ENCODE peak calls at places on chromosome 7, in four cellular contexts. S, A, R and O are unnamed samples. For H3K4me1, the result is how much of the 10 kb centered on the place peaks cover.

GRCh38 chr7:44561962-44562621 is 11.6 kb downstream of the DDX56 start:
- DNase-seq in R (no peak), S (no peak), A (no peak), O (peak)

GRCh38 chr7:108716783-108717182 is 147.1 kb downstream of the DNAJB9 start:
- DNase-seq in R (no peak), A (no peak), S (no peak), O (no peak)

GRCh38 chr7:54967384-54967783 is 51.4 kb upstream of the EGFR start:
- DNase-seq in S (no peak), A (no peak), R (no peak), O (no peak)

GRCh38 chr7:561631-562393 is 42.2 kb upstream of the PDGFA start:
- DNase-seq in A (no peak), S (no peak), R (no peak), O (no peak)

GRCh38 chr7:155163696-155164095 is 93.6 kb downstream of the HTR5A start:
- DNase-seq in A (no peak), R (no peak), S (no peak), O (no peak)

GRCh38 chr7:22352812-22353340 is 4.1 kb downstream of the RAPGEF5 start:
- DNase-seq in A (no peak), S (no peak), R (no peak), O (no peak)

GRCh38 chr7:17646181-17646956 is 293.9 kb downstream of the SNX13 start:
- DNase-seq in R (no peak), S (peak), A (no peak), O (no peak)

GRCh38 chr7:138233189-138233588 is 156.9 kb downstream of the AKR1D1 start:
- DNase-seq in R (no peak), S (no peak), A (no peak), O (no peak)

GRCh38 chr7:12975387-12975786 is 288.0 kb downstream of the ARL4A start:
- DNase-seq in S (no peak), A (no peak), R (no peak), O (no peak)

GRCh38 chr7:110090113-110090820 is 1000.7 kb upstream of the LRRN3 start:
- DNase-seq in A (no peak), R (no peak), S (no peak), O (no peak)

GRCh38 chr7:3043544-3044395 is at the start of gene CARD11:
- DNase-seq in R (no peak), S (peak), A (no peak), O (peak)

GRCh38 chr7:9127901-9128300 is 694.5 kb downstream of the NXPH1 start:
- DNase-seq in A (no peak), R (no peak), S (no peak), O (no peak)

GRCh38 chr7:24821045-24821853 is 64.0 kb upstream of the GSDME start:
- DNase-seq in A (peak), R (peak), S (no peak), O (peak)

GRCh38 chr7:101386558-101387199 is 24.0 kb downstream of the COL26A1 start:
- DNase-seq in A (no peak), S (peak), R (no peak), O (no peak)

GRCh38 chr7:136693166-136694119 is 175.0 kb upstream of the CHRM2 start:
- DNase-seq in A (no peak), S (peak), R (no peak), O (no peak)

GRCh38 chr7:95478139-95479037 is 7.4 kb upstream of the ASB4 start:
- DNase-seq in S (no peak), A (no peak), R (no peak), O (no peak)

GRCh38 chr7:44287488-44288380 is 37.7 kb downstream of the CAMK2B start:
- DNase-seq in R (no peak), S (peak), A (peak), O (peak)

GRCh38 chr7:5584091-5584490 is 160.5 kb upstream of the TNRC18 start:
- DNase-seq in A (no peak), S (peak), R (no peak), O (no peak)

GRCh38 chr7:45622058-45622457 is 47.9 kb downstream of the ADCY1 start:
- DNase-seq in R (no peak), S (no peak), A (no peak), O (no peak)

GRCh38 chr7:46558482-46559193 is 637.6 kb upstream of the IGFBP3 start:
- DNase-seq in A (no peak), S (no peak), R (no peak), O (no peak)

GRCh38 chr7:22781230-22781711 is 41.4 kb downstream of the TOMM7 start:
- DNase-seq in A (no peak), S (no peak), R (no peak), O (no peak)

GRCh38 chr7:75985518-75986146 is 8.8 kb downstream of the TMEM120A start:
- DNase-seq in A (no peak), R (no peak), S (peak), O (no peak)

GRCh38 chr7:12570148-12570528 is 382 bp upstream of the SCIN start:
- DNase-seq in S (peak), R (no peak), A (no peak), O (no peak)

GRCh38 chr7:121205777-121206176 is 123.0 kb upstream of the WNT16 start:
- DNase-seq in A (no peak), R (no peak), S (no peak), O (no peak)

GRCh38 chr7:10237306-10237705 is 736.4 kb upstream of the PHF14 start:
- DNase-seq in A (no peak), R (no peak), S (no peak), O (no peak)

GRCh38 chr7:1663857-1664651 is 6.0 kb upstream of the ELFN1 start:
- DNase-seq in R (no peak), S (peak), A (peak), O (peak)

GRCh38 chr7:71237945-71238344 is 106.0 kb downstream of the GALNT17 start:
- DNase-seq in S (no peak), R (no peak), A (peak), O (no peak)

GRCh38 chr7:94633025-94633341 is 22.9 kb downstream of the SGCE start:
- DNase-seq in A (no peak), R (no peak), S (no peak), O (no peak)

GRCh38 chr7:145633513-145633912 is 483.1 kb upstream of the CNTNAP2 start:
- DNase-seq in A (no peak), S (no peak), R (no peak), O (no peak)

GRCh38 chr7:118158766-118159165 is 25.2 kb upstream of the LSM8 start:
- DNase-seq in R (no peak), S (no peak), A (no peak), O (no peak)

GRCh38 chr7:54839538-54840213 is 80.7 kb upstream of the SEC61G start:
- DNase-seq in R (no peak), A (peak), S (peak), O (peak)

GRCh38 chr7:24913791-24914464 is 66.0 kb downstream of the OSBPL3 start:
- DNase-seq in A (no peak), R (no peak), S (no peak), O (no peak)

GRCh38 chr7:92634924-92635519 is 44.8 kb upstream of the FAM133B start:
- DNase-seq in S (peak), A (no peak), R (no peak), O (no peak)

GRCh38 chr7:91940572-91941341 is at the start of gene AKAP9:
- DNase-seq in A (peak), S (peak), R (peak), O (peak)

DNA sequence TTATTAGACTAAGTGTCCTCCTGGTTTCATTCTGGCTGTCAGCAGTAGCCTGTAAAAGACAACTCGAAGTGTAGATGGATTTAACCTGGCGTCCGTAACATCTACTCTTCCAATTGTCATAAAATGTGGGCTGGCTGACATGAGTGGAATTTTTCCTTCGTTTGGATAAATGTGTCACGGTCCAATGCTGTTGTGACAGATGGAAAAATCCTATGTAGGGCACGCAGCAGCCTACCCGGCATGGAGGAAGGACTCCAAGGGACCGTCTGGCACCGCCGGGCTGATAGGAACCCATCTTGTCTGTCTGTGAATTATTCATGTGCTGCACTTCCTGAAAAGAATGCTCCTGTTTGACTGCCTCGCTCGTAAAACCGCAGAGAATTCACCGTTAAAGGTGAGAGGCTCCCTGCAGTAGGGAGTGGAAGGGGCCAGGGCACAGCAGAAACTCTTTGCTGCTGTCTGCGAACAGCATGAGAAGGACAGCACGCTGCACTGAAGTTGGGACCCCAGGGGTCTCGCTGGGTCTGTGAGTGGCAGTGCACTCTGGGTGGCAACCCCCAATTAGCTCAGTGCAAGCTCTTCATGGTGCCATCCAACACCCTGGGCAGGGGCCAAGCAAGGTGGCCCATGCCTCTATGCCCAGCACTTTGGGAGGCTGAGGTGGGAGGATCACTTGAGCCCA is 1.6 kb upstream of the ORAI2 start:
- DNase-seq in R (no peak), S (no peak), A (no peak), O (no peak)
- H3K4me3 ChIP-seq in R (no peak), S (no peak), A (no peak), O (no peak)

DNA sequence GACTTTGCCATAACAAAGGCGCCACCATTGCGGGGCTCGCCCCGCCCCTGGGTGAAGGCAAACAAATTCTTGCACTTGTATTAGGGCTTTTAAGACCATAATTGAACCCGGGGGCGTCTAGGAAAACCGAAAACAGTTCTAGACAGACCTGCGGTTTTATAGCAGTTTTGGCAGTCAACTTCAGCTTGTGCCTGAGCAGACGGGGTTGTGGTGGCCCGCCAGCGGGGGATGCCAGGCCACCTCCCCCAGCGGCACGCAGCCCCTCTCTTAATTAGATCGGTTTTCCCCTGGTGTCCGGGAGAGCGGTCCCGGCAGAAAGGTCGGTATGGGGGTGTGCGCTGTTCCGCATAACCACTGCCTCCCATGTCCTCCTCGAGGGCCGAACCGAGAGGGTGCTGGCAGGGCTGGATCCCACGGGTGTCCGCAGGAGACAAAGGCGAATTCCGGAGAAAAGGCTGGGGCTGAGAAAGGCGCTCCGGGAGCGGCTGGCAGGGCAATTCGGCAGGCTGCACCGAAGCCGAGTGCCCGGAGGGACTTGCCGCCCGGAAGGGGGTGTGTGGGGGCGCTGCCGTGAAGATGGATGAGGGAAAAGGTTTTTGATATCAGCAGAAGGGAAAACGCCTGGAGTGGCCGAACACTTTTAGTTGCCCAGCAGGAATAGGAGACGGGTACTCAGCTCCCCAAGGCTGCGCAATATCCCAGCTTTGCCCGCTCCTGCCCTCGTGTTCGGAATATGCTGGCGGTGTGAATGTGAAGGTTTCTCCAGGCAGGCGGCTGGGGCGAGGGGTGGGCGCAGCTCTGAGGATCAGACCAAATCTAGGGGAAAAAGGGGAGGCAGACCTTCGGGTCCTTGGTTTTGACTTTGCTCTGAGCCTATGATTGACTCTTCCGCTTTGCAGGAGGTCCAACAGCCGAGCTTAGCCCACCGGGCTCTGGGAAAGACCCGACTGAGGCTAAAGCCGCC is 3.0 kb upstream of the HOXA11 start:
- DNase-seq in S (no peak), R (no peak), A (peak), O (peak)
- H3K4me1 ChIP-seq in S (under half), R (half or more), A (under half), O (half or more)

GRCh38 chr7:41696323-41696916 is 6.5 kb downstream of the INHBA start:
- DNase-seq in R (no peak), S (peak), A (peak), O (peak)
- H3K4me3 ChIP-seq in R (peak), S (peak), A (peak), O (peak)

DNA sequence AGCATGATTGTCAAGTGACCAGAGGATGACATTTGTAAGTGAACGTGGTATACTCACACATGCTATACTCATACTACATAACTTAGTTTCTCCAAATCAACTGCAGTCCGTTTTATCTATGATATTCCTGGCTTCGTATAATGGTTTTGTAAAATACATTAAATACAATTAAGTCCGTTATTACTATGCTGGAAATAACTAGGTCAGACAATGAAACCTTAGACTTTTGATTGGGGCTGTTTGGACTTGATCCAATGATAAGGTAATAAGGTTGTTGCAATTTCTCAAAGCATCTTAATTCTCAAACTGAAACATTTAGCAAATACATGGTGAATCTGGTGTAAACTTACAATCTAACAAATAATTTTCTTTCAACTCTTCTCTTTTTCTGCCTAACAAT is 117.0 kb downstream of the TWIST1 start:
- DNase-seq in A (no peak), S (no peak), R (no peak), O (no peak)
- H3K4me1 ChIP-seq in A (under half), S (under half), R (under half), O (under half)

GRCh38 chr7:103731169-103731568 is 258.3 kb downstream of the RELN start:
- DNase-seq in R (no peak), S (no peak), A (no peak), O (no peak)

GRCh38 chr7:103729026-103729425 is 260.4 kb downstream of the RELN start:
- DNase-seq in A (no peak), S (no peak), R (no peak), O (no peak)

DNA sequence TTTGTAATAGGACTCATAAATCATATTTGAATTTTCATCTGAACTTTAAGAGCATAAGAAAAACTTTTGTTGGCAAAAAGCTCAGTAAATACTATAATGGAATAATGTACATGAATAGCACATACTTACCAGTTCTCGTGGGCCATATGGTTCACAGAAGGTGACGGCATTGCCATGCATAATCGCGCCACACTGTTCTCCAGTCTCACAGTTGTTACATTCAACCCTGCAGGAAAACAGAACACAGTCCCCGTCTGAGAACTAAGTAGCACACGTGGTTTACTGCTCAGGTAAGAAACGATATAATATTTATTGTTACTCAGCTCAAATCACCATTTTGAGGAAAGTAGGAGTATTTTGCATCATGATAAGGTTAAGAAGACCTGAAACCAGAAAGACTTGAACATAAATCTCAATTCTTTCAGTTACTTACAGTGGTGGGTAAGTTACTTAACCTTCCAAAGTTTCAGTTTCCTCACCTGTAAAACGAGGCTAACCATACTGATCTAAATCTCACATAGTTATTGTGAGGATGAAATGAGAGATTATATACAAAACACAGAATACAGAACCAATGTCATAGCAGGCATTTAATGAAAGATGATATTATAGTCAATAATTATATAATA is 261.4 kb downstream of the RELN start:
- DNase-seq in R (no peak), A (no peak), S (no peak), O (no peak)
- H3K4me3 ChIP-seq in R (no peak), A (no peak), S (no peak), O (no peak)

GRCh38 chr7:116167177-116167576 is 43.2 kb upstream of the TES start:
- DNase-seq in S (no peak), A (no peak), R (no peak), O (no peak)
- H3K4me1 ChIP-seq in S (under half), A (under half), R (under half), O (under half)